ENCODE peak calls at places on chromosome 19, in four cellular contexts. Z, L, T and C are unnamed samples.

GRCh38 chr19:30690935-30691505 is 318.8 kb downstream of the ZNF536 start:
- DNase-seq in Z (no peak), L (peak), T (no peak), C (no peak)

GRCh38 chr19:37594982-37595382 is 306 bp downstream of the ZNF540 start:
- DNase-seq in Z (no peak), L (no peak), T (peak), C (peak)

GRCh38 chr19:30374791-30375650 is 2.8 kb downstream of the ZNF536 start:
- DNase-seq in Z (no peak), L (peak), T (no peak), C (no peak)

GRCh38 chr19:48466571-48467325 is 2.4 kb upstream of the CYTH2 start:
- DNase-seq in Z (no peak), L (no peak), T (no peak), C (no peak)

GRCh38 chr19:5200844-5201243 is 139.8 kb downstream of the PTPRS start:
- DNase-seq in Z (no peak), L (no peak), T (no peak), C (no peak)

GRCh38 chr19:42693760-42694350 is 46.4 kb downstream of the PSG3 start:
- DNase-seq in Z (no peak), L (peak), T (no peak), C (peak)

GRCh38 chr19:3738477-3739220 is 22.8 kb downstream of the APBA3 start:
- DNase-seq in Z (no peak), L (no peak), T (no peak), C (no peak)

GRCh38 chr19:13401388-13401787 is 104.9 kb downstream of the CACNA1A start:
- DNase-seq in Z (peak), L (peak), T (no peak), C (no peak)

GRCh38 chr19:4567584-4568071 is 8.1 kb upstream of the SEMA6B start:
- DNase-seq in Z (peak), L (peak), T (peak), C (no peak)

GRCh38 chr19:38831142-38831605 is 420 bp downstream of the ECH1 start:
- DNase-seq in Z (peak), L (peak), T (peak), C (no peak)

GRCh38 chr19:57056972-57057371 is 62.8 kb upstream of the USP29 start:
- DNase-seq in Z (no peak), L (no peak), T (peak), C (no peak)

GRCh38 chr19:48629599-48630288 is 7.4 kb downstream of the DBP start:
- DNase-seq in Z (peak), L (peak), T (peak), C (no peak)

GRCh38 chr19:10782795-10783194 is 53.2 kb downstream of the TMED1 start:
- DNase-seq in Z (no peak), L (no peak), T (peak), C (no peak)

GRCh38 chr19:49447485-49448431 is 3.9 kb downstream of the PIH1D1 start:
- DNase-seq in Z (peak), L (peak), T (no peak), C (no peak)

GRCh38 chr19:41096353-41096752 is 8.1 kb downstream of the CYP2A13 start:
- DNase-seq in Z (no peak), L (no peak), T (no peak), C (no peak)

GRCh38 chr19:53903055-53903680 is 5.9 kb upstream of the CACNG7 start:
- DNase-seq in Z (peak), L (peak), T (no peak), C (no peak)

GRCh38 chr19:40663712-40664692 is 26.4 kb downstream of the NUMBL start:
- DNase-seq in Z (no peak), L (no peak), T (no peak), C (no peak)

GRCh38 chr19:6378036-6378435 is 2.3 kb upstream of the PSPN start:
- DNase-seq in Z (peak), L (peak), T (no peak), C (peak)

GRCh38 chr19:49061445-49061844 is 3.2 kb downstream of the NTF4 start:
- DNase-seq in Z (no peak), L (no peak), T (no peak), C (no peak)

DNA sequence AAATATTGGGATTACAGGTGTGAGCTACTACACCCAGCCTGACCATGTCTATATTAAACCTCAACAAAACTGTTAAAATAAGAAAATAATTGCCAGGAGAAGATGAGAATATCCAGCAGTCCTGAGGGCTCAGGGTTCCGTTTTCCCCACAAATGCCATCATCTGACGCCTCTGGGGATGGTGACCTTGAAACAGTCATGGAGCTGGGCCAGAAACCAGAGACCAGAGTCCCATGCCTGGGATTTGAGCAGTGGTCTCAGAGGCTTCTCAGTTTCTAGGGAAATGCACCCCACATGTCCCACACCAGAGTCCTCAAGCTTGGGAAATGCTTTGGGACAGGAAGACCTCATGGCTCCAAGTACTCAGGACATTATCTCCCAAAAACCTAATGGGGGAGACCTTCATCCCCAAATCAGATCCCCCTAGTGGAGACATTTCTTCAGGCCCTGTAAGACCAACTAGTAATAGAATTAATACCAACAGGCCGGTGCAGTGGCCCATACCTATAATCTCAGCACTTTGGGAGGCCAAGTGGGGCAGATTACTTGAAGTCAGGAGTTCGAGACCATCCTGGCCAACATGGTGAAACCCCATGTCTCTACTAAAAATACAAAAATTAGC is 2.9 kb upstream of the MAP1S start:
- DNase-seq in Z (no peak), L (peak), T (no peak), C (no peak)
- TF ChIP-seq CTCF in Z (peak), L (peak), T (peak), C (peak)

GRCh38 chr19:46471778-46472543 is 598 bp upstream of the PNMA8A start:
- DNase-seq in Z (no peak), L (no peak), T (no peak), C (no peak)

GRCh38 chr19:46469541-46470185 is 1.7 kb downstream of the PNMA8A start:
- DNase-seq in Z (no peak), L (no peak), T (no peak), C (no peak)

GRCh38 chr19:46470376-46470775 is 987 bp downstream of the PNMA8A start:
- DNase-seq in Z (no peak), L (no peak), T (no peak), C (no peak)

GRCh38 chr19:46472592-46472991 is 1.2 kb upstream of the PNMA8A start:
- DNase-seq in Z (no peak), L (no peak), T (no peak), C (no peak)

DNA sequence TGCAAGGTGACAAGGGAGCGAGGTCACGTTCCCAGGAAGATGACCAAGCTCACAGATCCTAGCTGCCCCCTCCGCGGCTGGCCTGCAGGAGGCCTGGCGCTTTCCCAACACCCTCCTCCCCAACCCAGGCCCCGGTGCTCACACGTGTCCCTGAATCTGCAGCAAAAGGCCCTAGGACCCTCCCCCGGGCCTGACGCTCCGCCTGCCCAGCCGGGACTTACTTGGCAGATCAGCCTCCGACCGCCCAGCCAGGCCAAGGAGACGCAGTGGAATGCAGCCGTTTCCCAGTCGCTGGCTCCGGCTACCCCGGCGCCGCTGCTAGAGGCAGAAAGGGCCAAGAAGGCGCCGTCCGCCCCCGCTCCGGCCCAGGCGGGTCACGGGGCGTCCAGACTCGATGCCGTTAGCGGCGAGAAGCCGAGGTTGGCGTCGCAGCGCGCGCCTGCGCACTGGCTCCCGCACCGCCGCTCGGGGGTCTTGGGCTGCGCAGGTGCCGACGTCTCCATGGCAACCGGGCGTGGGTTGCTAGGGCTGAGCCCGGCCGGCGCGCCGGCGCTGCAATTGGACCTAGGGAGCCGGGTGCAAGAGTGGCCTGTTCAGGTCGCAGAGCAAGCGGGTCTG is at the start of gene PNMA8A:
- DNase-seq in Z (peak), L (peak), T (peak), C (peak)
- H3K4me3 ChIP-seq in Z (peak), L (peak), T (peak), C (peak)

DNA sequence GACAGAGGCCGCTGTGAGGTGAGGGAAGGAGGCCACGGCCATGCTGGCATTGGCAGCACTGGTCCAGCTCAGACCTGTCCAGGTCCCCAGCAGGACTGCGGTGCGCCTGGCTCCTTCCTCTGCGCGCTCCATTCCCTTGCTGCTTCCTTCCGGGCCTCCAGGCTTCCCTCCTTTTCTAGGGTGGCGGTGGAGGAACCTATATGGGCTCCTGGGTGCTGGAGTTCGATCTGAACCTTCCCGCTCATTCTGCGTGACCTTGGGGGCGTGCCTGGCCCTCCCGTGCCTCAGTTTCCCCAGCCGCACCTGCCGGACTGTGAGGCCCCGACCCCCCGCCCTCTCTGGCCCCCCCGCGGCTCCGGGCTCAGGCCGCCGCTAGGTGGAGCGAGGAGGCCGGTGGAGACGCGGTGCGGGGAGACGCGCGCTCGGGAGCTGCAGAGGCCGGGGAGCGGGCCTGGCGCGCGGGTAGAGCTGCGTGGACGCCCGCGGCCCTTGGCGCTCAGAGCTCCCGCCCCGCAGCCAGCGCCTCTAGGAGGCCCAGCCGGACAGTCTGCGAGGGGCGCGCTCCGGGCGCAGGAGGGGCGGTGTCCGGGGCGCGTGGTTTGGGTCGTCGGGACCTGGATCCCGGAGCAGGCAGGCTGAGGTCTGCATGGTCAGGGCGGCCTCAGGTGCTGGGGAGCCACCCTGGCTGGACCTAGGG is 29.9 kb downstream of the EFNA2 start:
- DNase-seq in Z (peak), L (peak), T (peak), C (no peak)
- TF ChIP-seq CTCF in Z (peak), L (peak), T (peak), C (peak)

GRCh38 chr19:1283207-1283916 is 2.3 kb upstream of the EFNA2 start:
- DNase-seq in Z (no peak), L (no peak), T (no peak), C (no peak)
- H3K4me3 ChIP-seq in Z (no peak), L (no peak), T (no peak), C (no peak)

GRCh38 chr19:33766623-33767022 is 30.0 kb upstream of the KCTD15 start:
- DNase-seq in Z (no peak), L (no peak), T (no peak), C (no peak)

GRCh38 chr19:33771308-33772101 is 25.2 kb upstream of the KCTD15 start:
- DNase-seq in Z (peak), L (peak), T (peak), C (no peak)

GRCh38 chr19:33769208-33769607 is 27.5 kb upstream of the KCTD15 start:
- DNase-seq in Z (no peak), L (no peak), T (no peak), C (no peak)

GRCh38 chr19:33770107-33770506 is 26.6 kb upstream of the KCTD15 start:
- DNase-seq in Z (no peak), L (no peak), T (no peak), C (no peak)

DNA sequence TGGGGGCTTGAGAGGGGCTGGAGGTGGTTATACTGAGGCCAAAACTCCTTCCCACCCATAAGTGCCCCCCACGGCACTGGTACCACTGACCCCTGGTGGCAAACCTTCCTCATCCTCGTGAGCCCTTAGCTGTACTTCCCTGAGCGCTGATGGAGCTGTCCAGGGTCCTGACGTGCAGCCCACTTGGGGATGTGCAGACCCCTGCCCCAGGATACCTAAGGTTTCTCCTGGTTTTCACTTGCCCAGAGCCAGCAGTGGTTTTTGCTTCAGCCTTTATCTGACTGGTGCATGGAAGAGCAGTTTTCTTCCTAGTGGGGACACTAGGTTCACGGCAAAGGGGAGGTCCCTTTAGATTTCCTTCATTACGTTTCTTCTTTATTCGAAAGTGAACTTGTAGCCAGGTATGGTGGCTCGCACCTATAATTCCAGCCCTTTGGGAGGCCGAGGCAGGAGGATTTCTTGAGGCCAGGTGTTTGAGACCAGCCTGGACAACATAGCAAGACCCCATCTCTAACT is 28.7 kb upstream of the KCTD15 start:
- DNase-seq in Z (peak), L (peak), T (no peak), C (no peak)
- TF ChIP-seq CTCF in Z (peak), L (peak), T (peak), C (peak)

DNA sequence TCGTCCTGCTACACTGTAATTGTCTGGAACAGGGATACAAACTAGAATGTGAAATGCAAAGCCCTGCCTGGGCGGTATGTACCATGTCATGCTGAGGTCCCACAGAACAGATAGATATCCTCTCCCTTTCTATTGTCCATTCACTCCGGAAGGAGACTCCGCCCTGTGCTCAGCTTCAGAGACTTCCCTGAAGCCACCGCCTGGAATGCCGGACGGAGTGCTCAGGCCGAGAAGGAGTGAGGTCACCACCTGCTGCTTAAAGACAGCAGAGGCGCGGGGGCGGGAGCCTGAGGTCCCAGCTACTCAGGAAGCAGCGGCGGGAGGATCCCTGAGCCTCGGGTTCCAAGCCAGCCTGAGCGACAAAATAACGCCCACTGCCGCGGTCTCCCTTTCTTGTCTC is 890 bp upstream of the ZNF611 start:
- DNase-seq in Z (peak), L (peak), T (peak), C (no peak)
- H3K4me3 ChIP-seq in Z (no peak), L (peak), T (peak), C (no peak)

GRCh38 chr19:18589380-18590272 is 1.0 kb downstream of the REX1BD start:
- DNase-seq in Z (peak), L (peak), T (peak), C (no peak)
- TF ChIP-seq CTCF in Z (peak), L (no peak), T (peak), C (peak)

GRCh38 chr19:1324249-1324791 is 38.6 kb downstream of the EFNA2 start:
- DNase-seq in Z (no peak), L (no peak), T (no peak), C (no peak)
- H3K4me3 ChIP-seq in Z (no peak), L (peak), T (peak), C (no peak)

GRCh38 chr19:50724522-50725217 is 1.5 kb downstream of the CLEC11A start:
- DNase-seq in Z (peak), L (peak), T (peak), C (peak)
- TF ChIP-seq CTCF in Z (peak), L (peak), T (peak), C (peak)